ENCODE peak calls at places on chromosomes 13 and 19, in eight cellular contexts. L, I, D, Q, A, V, G and M are unnamed samples.

GRCh38 chr13:46170687-46171086 is 11.3 kb downstream of the LCP1 start:
- DNase-seq in V (no peak), A (no peak), G (no peak), D (no peak), Q (no peak), L (no peak), I (no peak), M (no peak)

GRCh38 chr13:74550039-74550438 is 415.8 kb upstream of the KLF12 start:
- DNase-seq in Q (no peak), L (no peak), G (no peak), I (no peak), V (no peak), A (no peak), D (no peak), M (no peak)

GRCh38 chr19:37698216-37698615 is 21.3 kb downstream of the ZNF607 start:
- DNase-seq in G (no peak), D (no peak), I (no peak), A (no peak), Q (no peak), V (no peak), L (no peak), M (no peak)

GRCh38 chr19:57903298-57904174 is 12.9 kb downstream of the ZNF417 start:
- DNase-seq in Q (no peak), G (no peak), D (no peak), V (no peak), L (no peak), I (no peak), A (no peak), M (no peak)

GRCh38 chr19:36674201-36674600 is 7.6 kb upstream of the ZNF461 start:
- DNase-seq in D (no peak), A (no peak), G (no peak), L (no peak), I (no peak), V (no peak), Q (no peak), M (no peak)

GRCh38 chr19:51407631-51408131 is 9.8 kb downstream of the SIGLEC10 start:
- DNase-seq in L (no peak), A (no peak), D (no peak), V (no peak), Q (peak), I (no peak), G (no peak), M (no peak)

GRCh38 chr13:28338202-28338601 is 156.7 kb downstream of the FLT1 start:
- DNase-seq in V (no peak), D (no peak), G (no peak), Q (no peak), I (no peak), L (no peak), A (no peak), M (no peak)

GRCh38 chr19:56393119-56394012 is at the start of gene ZNF582:
- DNase-seq in L (peak), G (peak), Q (peak), V (peak), A (peak), D (peak), I (peak), M (peak)

GRCh38 chr13:38814331-38814730 is 127.5 kb downstream of the FREM2 start:
- DNase-seq in L (no peak), A (no peak), G (peak), Q (peak), V (no peak), D (no peak), I (no peak), M (no peak)

GRCh38 chr13:94201022-94201421 is 278.5 kb downstream of the DCT start:
- DNase-seq in L (no peak), Q (no peak), V (no peak), I (no peak), A (no peak), D (no peak), G (no peak), M (no peak)

GRCh38 chr19:39275578-39275977 is 7.4 kb downstream of the IFNL2 start:
- DNase-seq in L (no peak), I (no peak), Q (no peak), A (no peak), G (no peak), D (no peak), V (no peak), M (no peak)

GRCh38 chr19:46299004-46299509 is 2.2 kb downstream of the HIF3A start:
- DNase-seq in Q (peak), V (no peak), D (peak), L (peak), G (peak), A (peak), I (peak), M (peak)

GRCh38 chr13:48158915-48159314 is 64.0 kb upstream of the MED4 start:
- DNase-seq in I (no peak), Q (no peak), A (no peak), D (no peak), V (no peak), G (peak), L (no peak), M (no peak)

GRCh38 chr19:31701146-31701545 is 351.9 kb upstream of the TSHZ3 start:
- DNase-seq in D (no peak), Q (no peak), V (no peak), A (no peak), G (no peak), I (no peak), L (no peak), M (no peak)

GRCh38 chr19:7522923-7523667 is 671 bp downstream of the MCOLN1 start:
- DNase-seq in A (no peak), G (no peak), Q (no peak), L (no peak), I (no peak), V (no peak), D (no peak), M (no peak)

GRCh38 chr13:96671073-96671472 is 323.2 kb downstream of the OXGR1 start:
- DNase-seq in I (no peak), V (no peak), Q (no peak), D (no peak), L (no peak), G (no peak), A (no peak), M (no peak)

GRCh38 chr19:15401397-15401710 is 17.4 kb downstream of the AKAP8L start:
- DNase-seq in V (no peak), D (no peak), I (no peak), L (no peak), A (no peak), G (no peak), Q (no peak), M (no peak)
- H3K27ac ChIP-seq in V (no peak), D (no peak), I (no peak), L (peak), A (no peak), G (no peak), Q (peak), M (no peak)

GRCh38 chr19:21593008-21593427 is 87.6 kb downstream of the ZNF429 start:
- DNase-seq in Q (no peak), G (no peak), I (no peak), L (no peak), D (no peak), V (no peak), A (no peak), M (no peak)
- H3K27ac ChIP-seq in Q (no peak), G (peak), I (no peak), L (no peak), D (no peak), V (no peak), A (no peak), M (no peak)

DNA sequence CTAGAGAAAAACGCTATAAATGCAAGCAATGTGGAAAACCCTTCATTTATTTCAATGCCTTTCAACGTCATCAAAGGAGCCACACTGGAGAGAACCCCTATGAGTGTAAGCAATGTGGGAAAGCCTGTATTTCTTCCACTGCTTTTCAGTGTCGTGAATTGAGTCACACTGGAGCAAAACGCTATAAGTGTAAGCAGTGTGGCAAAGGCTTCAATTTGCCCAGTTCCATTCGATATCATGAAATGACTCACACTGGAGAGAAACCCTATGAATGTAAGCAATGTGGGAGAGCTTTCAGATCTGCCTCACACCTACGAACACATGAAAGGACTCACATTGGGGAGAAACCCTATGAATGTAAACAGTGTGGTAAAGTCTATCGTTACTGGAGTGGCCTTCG is 27.4 kb downstream of the ZNF20 start:
- DNase-seq in A (no peak), Q (no peak), G (no peak), D (no peak), I (no peak), V (no peak), L (no peak), M (no peak)
- H3K27ac ChIP-seq in A (no peak), Q (no peak), G (no peak), D (no peak), I (no peak), V (no peak), L (no peak), M (no peak)

GRCh38 chr13:101523732-101524131 is 71.3 kb downstream of the ITGBL1 start:
- DNase-seq in V (no peak), D (peak), G (no peak), A (no peak), I (peak), L (no peak), Q (no peak), M (no peak)

GRCh38 chr13:101520672-101521071 is 68.2 kb downstream of the ITGBL1 start:
- DNase-seq in Q (no peak), V (no peak), D (no peak), L (no peak), I (no peak), A (no peak), G (no peak), M (no peak)

GRCh38 chr13:101521371-101521770 is 68.9 kb downstream of the ITGBL1 start:
- DNase-seq in A (no peak), Q (no peak), I (no peak), L (no peak), G (no peak), D (no peak), V (no peak), M (no peak)

GRCh38 chr13:101522607-101523006 is 70.1 kb downstream of the ITGBL1 start:
- DNase-seq in I (no peak), L (no peak), Q (no peak), A (no peak), D (no peak), V (no peak), G (no peak), M (no peak)

DNA sequence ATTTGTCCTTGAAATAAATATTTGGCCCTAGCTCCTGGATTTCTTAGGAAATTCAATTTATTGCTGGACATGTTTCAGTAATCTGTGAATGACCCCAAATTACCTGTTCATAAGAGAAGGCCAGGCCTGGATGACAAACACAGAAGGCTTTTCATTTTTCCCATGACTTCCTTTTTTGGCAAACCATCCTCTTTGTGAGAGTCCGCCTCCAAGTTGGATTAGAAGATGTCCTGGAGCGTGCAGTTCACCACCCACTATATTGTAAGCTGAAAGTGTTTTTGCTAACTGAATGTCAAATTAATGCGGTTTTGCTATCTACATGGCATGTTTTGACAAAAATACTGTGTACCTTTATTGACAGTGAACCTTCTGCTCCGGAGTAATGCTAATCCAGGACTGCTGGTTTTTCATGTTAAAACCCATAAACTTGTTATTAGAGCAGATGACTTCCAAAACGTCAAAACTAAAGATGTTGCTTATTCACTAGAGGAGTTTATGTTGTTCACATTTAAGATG is 70.7 kb downstream of the ITGBL1 start:
- DNase-seq in V (no peak), D (no peak), A (no peak), L (no peak), Q (no peak), I (no peak), G (no peak), M (no peak)
- H3K27ac ChIP-seq in V (no peak), D (no peak), A (no peak), L (no peak), Q (no peak), I (no peak), G (no peak), M (no peak)

GRCh38 chr19:17328517-17329060 is 6.1 kb downstream of the ANO8 start:
- DNase-seq in V (no peak), G (no peak), Q (no peak), I (no peak), D (no peak), L (no peak), A (no peak), M (no peak)
- H3K27ac ChIP-seq in V (peak), G (peak), Q (peak), I (no peak), D (no peak), L (no peak), A (peak), M (no peak)

DNA sequence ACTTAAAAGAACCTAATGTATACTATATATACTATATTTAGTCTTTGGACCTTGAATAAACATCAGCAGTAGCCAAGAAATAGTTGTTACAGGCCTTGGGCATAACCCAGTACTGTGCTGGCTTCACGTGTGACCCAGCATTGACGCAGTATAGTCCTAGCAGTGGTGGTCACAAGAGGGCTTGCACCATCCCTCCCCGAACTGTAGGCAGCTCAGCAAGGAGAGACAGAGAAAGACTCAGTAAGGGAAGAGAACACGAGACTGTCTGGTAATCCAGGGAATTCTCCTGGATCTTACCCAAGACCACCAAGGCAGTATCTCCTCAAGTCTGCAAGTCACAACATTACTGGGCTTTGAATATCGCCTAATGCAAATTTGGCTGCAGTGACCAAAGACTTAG is 39.9 kb downstream of the CAB39L start:
- DNase-seq in Q (no peak), I (no peak), V (no peak), A (no peak), D (no peak), G (no peak), L (no peak), M (no peak)
- H3K27ac ChIP-seq in Q (peak), I (no peak), V (no peak), A (no peak), D (no peak), G (no peak), L (no peak), M (no peak)

GRCh38 chr13:113879017-113879416 is 15.1 kb upstream of the GAS6 start:
- DNase-seq in D (no peak), Q (no peak), V (no peak), L (no peak), I (no peak), G (no peak), A (no peak), M (no peak)
- H3K27ac ChIP-seq in D (no peak), Q (no peak), V (no peak), L (peak), I (peak), G (no peak), A (no peak), M (no peak)